ENCODE peak calls at places on chromosomes 2 and 18, in six cellular contexts. O, Q, T, E, X and H are unnamed samples.

GRCh38 chr2:8803658-8804379 is 33.6 kb downstream of the KIDINS220 start:
- DNase-seq in O (no peak), Q (no peak), T (peak; percentile 93), E (peak; percentile 62), X (peak; percentile 47), H (peak; percentile 49)

GRCh38 chr2:101153077-101153707 is 2.0 kb upstream of the TBC1D8 start:
- DNase-seq in O (no peak), Q (no peak), T (no peak), E (no peak), X (no peak), H (peak; percentile 34)

GRCh38 chr2:212361174-212361756 is 177.3 kb downstream of the ERBB4 start:
- DNase-seq in O (no peak), Q (no peak), T (no peak), E (no peak), X (no peak), H (no peak)

GRCh38 chr2:30147196-30147714 is 448 bp downstream of the YPEL5 start:
- DNase-seq in O (no peak), Q (no peak), T (no peak), E (peak; percentile 30), X (no peak), H (no peak)

GRCh38 chr2:43073373-43073772 is 153.0 kb downstream of the ZFP36L2 start:
- DNase-seq in O (no peak), Q (no peak), T (peak; percentile 64), E (no peak), X (no peak), H (peak; percentile 91)

GRCh38 chr18:70671889-70672551 is 383.2 kb downstream of the SOCS6 start:
- DNase-seq in O (no peak), Q (peak; percentile 43), T (no peak), E (no peak), X (no peak), H (no peak)

GRCh38 chr2:234444888-234445287 is 52.0 kb downstream of the ARL4C start:
- DNase-seq in O (no peak), Q (peak; percentile 59), T (no peak), E (no peak), X (peak; percentile 23), H (no peak)

GRCh38 chr2:241834853-241835210 is 23.9 kb downstream of the PDCD1 start:
- DNase-seq in O (no peak), Q (no peak), T (no peak), E (no peak), X (no peak), H (no peak)

GRCh38 chr2:37090019-37090477 is 5.7 kb downstream of the GPATCH11 start:
- DNase-seq in O (no peak), Q (no peak), T (no peak), E (no peak), X (no peak), H (no peak)

GRCh38 chr2:45776160-45776955 is 124.9 kb downstream of the PRKCE start:
- DNase-seq in O (no peak), Q (no peak), T (no peak), E (no peak), X (no peak), H (no peak)

GRCh38 chr2:20190170-20190569 is 34.8 kb downstream of the SDC1 start:
- DNase-seq in O (no peak), Q (no peak), T (no peak), E (no peak), X (no peak), H (no peak)

GRCh38 chr2:27408601-27409320 is 630 bp downstream of the PPM1G start:
- DNase-seq in O (no peak), Q (peak; percentile 19), T (peak; percentile 29), E (no peak), X (no peak), H (no peak)

GRCh38 chr2:10406016-10406415 is 42.1 kb downstream of the ODC1 start:
- DNase-seq in O (no peak), Q (no peak), T (no peak), E (no peak), X (peak; percentile 67), H (no peak)

GRCh38 chr2:70753978-70754377 is 14.0 kb downstream of the ADD2 start:
- DNase-seq in O (no peak), Q (no peak), T (no peak), E (no peak), X (no peak), H (no peak)

GRCh38 chr2:70753031-70753430 is 15.0 kb downstream of the ADD2 start:
- DNase-seq in O (no peak), Q (no peak), T (no peak), E (no peak), X (no peak), H (no peak)

GRCh38 chr2:70759446-70759845 is 8.6 kb downstream of the ADD2 start:
- DNase-seq in O (no peak), Q (no peak), T (no peak), E (no peak), X (no peak), H (no peak)

GRCh38 chr2:70751881-70752280 is 16.1 kb downstream of the ADD2 start:
- DNase-seq in O (no peak), Q (no peak), T (no peak), E (no peak), X (no peak), H (no peak)

GRCh38 chr2:70756126-70756525 is 11.9 kb downstream of the ADD2 start:
- DNase-seq in O (no peak), Q (no peak), T (no peak), E (no peak), X (no peak), H (no peak)
- H3K27ac ChIP-seq in O (no peak overlapping the region), Q (no peak overlapping the region), T (no peak overlapping the region), E (no peak overlapping the region), X (no peak overlapping the region), H (no peak overlapping the region)

GRCh38 chr2:95220449-95220848 is 13.1 kb downstream of the ZNF892 start:
- DNase-seq in O (no peak), Q (no peak), T (no peak), E (no peak), X (no peak), H (no peak)
- H3K9me3 ChIP-seq in O (peaks cover 51% of the 10 kb centered on the region), Q (peaks cover 43% of the 10 kb centered on the region), T (peaks cover 78% of the 10 kb centered on the region), E (peaks cover 81% of the 10 kb centered on the region), X (peaks cover 89% of the 10 kb centered on the region), H (peaks cover 39% of the 10 kb centered on the region)

GRCh38 chr2:26185954-26186353 is 13.1 kb downstream of the GAREM2 start:
- DNase-seq in O (no peak), Q (no peak), T (no peak), E (no peak), X (no peak), H (no peak)
- H3K4me3 ChIP-seq in O (peak overlapping the region; percentile 53), Q (no peak overlapping the region), T (no peak overlapping the region), E (peak overlapping the region; percentile 62), X (peak overlapping the region; percentile 76), H (no peak overlapping the region)

GRCh38 chr2:12302691-12303090 is 414.0 kb upstream of the TRIB2 start:
- DNase-seq in O (no peak), Q (no peak), T (no peak), E (no peak), X (no peak), H (no peak)

GRCh38 chr2:12303181-12304030 is 413.3 kb upstream of the TRIB2 start:
- DNase-seq in O (no peak), Q (peak; percentile 31), T (no peak), E (no peak), X (no peak), H (peak; percentile 72)

GRCh38 chr2:12302140-12302539 is 414.6 kb upstream of the TRIB2 start:
- DNase-seq in O (no peak), Q (no peak), T (no peak), E (no peak), X (no peak), H (no peak)

GRCh38 chr2:12305931-12306330 is 410.8 kb upstream of the TRIB2 start:
- DNase-seq in O (no peak), Q (no peak), T (no peak), E (no peak), X (no peak), H (no peak)

GRCh38 chr2:12304494-12305228 is 412.1 kb upstream of the TRIB2 start:
- DNase-seq in O (no peak), Q (no peak), T (no peak), E (no peak), X (no peak), H (peak; percentile 17)
- H3K27ac ChIP-seq in O (no peak overlapping the region), Q (no peak overlapping the region), T (no peak overlapping the region), E (no peak overlapping the region), X (no peak overlapping the region), H (peak overlapping the region; percentile 1)

GRCh38 chr2:213627835-213628234 is 343.6 kb downstream of the SPAG16 start:
- DNase-seq in O (no peak), Q (no peak), T (no peak), E (no peak), X (no peak), H (no peak)
- H3K9me3 ChIP-seq in O (no peaks in the 10 kb centered on the region), Q (no peaks in the 10 kb centered on the region), T (no peaks in the 10 kb centered on the region), E (peaks cover 12% of the 10 kb centered on the region), X (no peaks in the 10 kb centered on the region), H (peaks cover 2% of the 10 kb centered on the region)

GRCh38 chr2:17877811-17878221 is 651 bp upstream of the KCNS3 start:
- DNase-seq in O (no peak), Q (no peak), T (no peak), E (no peak), X (no peak), H (peak; percentile 31)

GRCh38 chr2:17876590-17876989 is 1.9 kb upstream of the KCNS3 start:
- DNase-seq in O (no peak), Q (no peak), T (no peak), E (no peak), X (no peak), H (no peak)

GRCh38 chr2:17879137-17879912 is 858 bp downstream of the KCNS3 start:
- DNase-seq in O (no peak), Q (no peak), T (peak; percentile 77), E (peak; percentile 75), X (peak; percentile 70), H (peak; percentile 98)

GRCh38 chr2:17879913-17880274 is 1.4 kb downstream of the KCNS3 start:
- DNase-seq in O (no peak), Q (no peak), T (no peak), E (no peak), X (no peak), H (no peak)

GRCh38 chr2:17878222-17879136 is at the start of gene KCNS3:
- DNase-seq in O (no peak), Q (no peak), T (peak; percentile 23), E (peak; percentile 60), X (peak; percentile 58), H (peak; percentile 62)
- H3K4me3 ChIP-seq in O (peak within 1 kb of the TSS; percentile 72), Q (no peak within 1 kb of the TSS), T (peak within 1 kb of the TSS; percentile 62), E (peak within 1 kb of the TSS; percentile 93), X (peak within 1 kb of the TSS; percentile 91), H (peak within 1 kb of the TSS; percentile 88)

DNA sequence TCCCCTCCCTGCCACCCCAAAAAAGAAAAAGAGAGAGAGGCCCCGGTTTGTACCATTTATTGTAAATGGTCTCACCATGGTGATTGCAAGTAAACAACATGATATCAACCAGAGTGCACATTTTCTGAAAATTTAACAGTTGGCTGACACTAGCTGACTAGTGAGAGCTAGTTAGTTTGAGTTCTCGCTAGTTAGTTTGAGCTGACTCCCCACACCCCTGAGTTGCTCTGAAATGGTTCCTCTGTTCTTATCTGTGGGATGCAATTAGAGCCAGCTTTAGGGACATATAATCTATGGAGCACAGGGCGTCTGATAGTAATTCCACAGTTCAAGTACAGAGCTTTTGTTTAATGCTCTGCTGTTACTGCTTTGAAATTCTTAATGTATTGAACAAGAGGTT is 13.1 kb downstream of the CASP10 start:
- DNase-seq in O (no peak), Q (no peak), T (no peak), E (no peak), X (no peak), H (no peak)
- H3K27ac ChIP-seq in O (no peak overlapping the region), Q (no peak overlapping the region), T (no peak overlapping the region), E (no peak overlapping the region), X (no peak overlapping the region), H (no peak overlapping the region)

GRCh38 chr2:4501525-4501924 is 798.1 kb downstream of the DCDC2C start:
- DNase-seq in O (no peak), Q (no peak), T (no peak), E (no peak), X (no peak), H (no peak)
- H3K9me3 ChIP-seq in O (no peaks in the 10 kb centered on the region), Q (no peaks in the 10 kb centered on the region), T (peaks cover 3% of the 10 kb centered on the region), E (no peaks in the 10 kb centered on the region), X (no peaks in the 10 kb centered on the region), H (no peaks in the 10 kb centered on the region)